ENCODE peak calls at places on chromosomes 16 and 17, in seven cellular contexts. A, K, M, C, P, J and I are unnamed samples.
A peak's percentile ranks its signal among the peaks of the same experiment; 100 is the strongest.

GRCh38 chr16:10539793-10540192 is 40.6 kb downstream of the EMP2 start:
- DNase-seq in M (no peak), P (no peak), C (no peak), J (no peak), A (no peak), K (no peak), I (no peak)

GRCh38 chr16:80689487-80689886 is 114.9 kb downstream of the CDYL2 start:
- DNase-seq in P (no peak), M (no peak), C (no peak), K (no peak), J (no peak), A (no peak), I (no peak)

GRCh38 chr17:64507418-64507766 is 615 bp downstream of the CEP95 start:
- DNase-seq in A (no peak), P (no peak), C (peak; percentile 68), M (no peak), J (peak; percentile 57), K (peak; percentile 44), I (peak; percentile 17)

GRCh38 chr17:40884708-40885512 is at the start of gene KRT20:
- DNase-seq in P (no peak), A (no peak), C (no peak), K (peak; percentile 64), J (no peak), M (no peak), I (no peak)

GRCh38 chr17:30942311-30943079 is 20.8 kb downstream of the ADAP2 start:
- DNase-seq in M (no peak), A (no peak), P (no peak), J (no peak), C (peak; percentile 62), K (no peak), I (no peak)

GRCh38 chr17:16407911-16408588 is 7.3 kb upstream of the TRPV2 start:
- DNase-seq in P (no peak), A (peak; percentile 74), C (peak; percentile 47), J (peak; percentile 52), K (peak; percentile 70), M (peak; percentile 76), I (no peak)

GRCh38 chr17:64984776-64985521 is 65.7 kb upstream of the LRRC37A3 start:
- DNase-seq in A (no peak), M (no peak), C (peak; percentile 23), J (no peak), K (no peak), P (no peak), I (peak; percentile 17)

GRCh38 chr17:17812211-17813054 is 24.4 kb downstream of the SREBF1 start:
- DNase-seq in M (peak; percentile 83), P (no peak), C (peak; percentile 41), K (peak; percentile 73), A (peak; percentile 79), J (no peak), I (no peak)

GRCh38 chr16:57745768-57746167 is 10.2 kb downstream of the KATNB1 start:
- DNase-seq in A (no peak), J (no peak), K (no peak), P (no peak), M (no peak), C (no peak), I (no peak)

GRCh38 chr16:77974883-77975282 is 47.5 kb upstream of the CLEC3A start:
- DNase-seq in K (no peak), C (no peak), P (no peak), M (no peak), J (peak; percentile 2), A (no peak), I (no peak)

GRCh38 chr17:18267927-18268711 is 7.7 kb downstream of the MIEF2 start:
- DNase-seq in A (no peak), P (no peak), C (peak; percentile 73), K (no peak), J (no peak), M (no peak), I (no peak)

GRCh38 chr16:69711115-69711740 is 15.1 kb downstream of the NQO1 start:
- DNase-seq in K (peak; percentile 80), J (peak; percentile 68), C (peak; percentile 81), P (no peak), M (no peak), A (no peak), I (peak; percentile 17)

GRCh38 chr16:52182840-52183239 is 364.1 kb downstream of the TOX3 start:
- DNase-seq in A (no peak), C (no peak), M (no peak), K (no peak), P (no peak), J (no peak), I (no peak)

GRCh38 chr16:4339455-4339854 is 11.7 kb downstream of the PAM16 start:
- DNase-seq in P (no peak), J (no peak), C (no peak), A (no peak), K (no peak), M (no peak), I (no peak)

GRCh38 chr17:81043725-81044427 is 8.9 kb downstream of the BAIAP2 start:
- DNase-seq in A (peak; percentile 80), K (no peak), J (peak; percentile 25), C (no peak), P (no peak), M (no peak), I (no peak)

GRCh38 chr17:17921192-17922082 is 50.8 kb downstream of the TOM1L2 start:
- DNase-seq in M (no peak), K (no peak), C (peak; percentile 90), A (no peak), P (no peak), J (peak; percentile 79), I (peak; percentile 87)

GRCh38 chr17:68480885-68481284 is 23.6 kb upstream of the WIPI1 start:
- DNase-seq in P (no peak), M (no peak), K (no peak), J (no peak), A (no peak), C (no peak), I (no peak)

GRCh38 chr16:13767215-13767614 is 152.7 kb upstream of the ERCC4 start:
- DNase-seq in C (no peak), J (no peak), M (no peak), K (no peak), A (no peak), P (no peak), I (no peak)

GRCh38 chr16:22638393-22639206 is 127.9 kb downstream of the NPIPB5 start:
- DNase-seq in C (no peak), M (no peak), J (no peak), K (no peak), P (peak; percentile 13), A (no peak), I (peak; percentile 59)

GRCh38 chr17:33234930-33235685 is 58.0 kb downstream of the ASIC2 start:
- DNase-seq in M (peak; percentile 74), C (peak; percentile 97), P (peak; percentile 60), J (peak; percentile 92), K (peak; percentile 38), A (peak; percentile 54), I (peak; percentile 68)

DNA sequence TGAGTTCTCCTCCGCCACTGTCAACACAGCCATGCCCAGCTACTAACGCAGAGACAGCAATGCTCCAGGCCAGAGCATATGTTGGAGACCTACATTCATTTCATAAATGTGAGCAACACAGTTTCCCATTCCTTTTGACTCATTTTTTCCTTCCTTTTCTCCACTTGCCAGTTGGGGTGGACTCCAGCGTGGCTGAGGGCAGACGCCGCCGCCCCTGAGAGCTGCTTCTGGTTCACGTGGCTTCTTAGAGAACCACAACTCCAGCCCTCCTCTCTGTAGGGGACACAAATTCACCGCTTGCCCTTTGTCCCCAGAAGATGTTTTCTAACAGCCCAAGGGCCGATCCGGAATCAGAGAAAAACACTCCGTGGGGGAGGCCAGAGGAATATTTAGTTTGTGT is 45.8 kb upstream of the ZCCHC14 start:
- DNase-seq in M (no peak), C (peak; percentile 44), P (no peak), A (no peak), K (no peak), J (peak; percentile 57), I (peak; percentile 27)
- H3K4me3 ChIP-seq in M (no peak overlapping the region), C (no peak overlapping the region), P (no peak overlapping the region), A (no peak overlapping the region), K (no peak overlapping the region), J (no peak overlapping the region), I (no peak overlapping the region)

DNA sequence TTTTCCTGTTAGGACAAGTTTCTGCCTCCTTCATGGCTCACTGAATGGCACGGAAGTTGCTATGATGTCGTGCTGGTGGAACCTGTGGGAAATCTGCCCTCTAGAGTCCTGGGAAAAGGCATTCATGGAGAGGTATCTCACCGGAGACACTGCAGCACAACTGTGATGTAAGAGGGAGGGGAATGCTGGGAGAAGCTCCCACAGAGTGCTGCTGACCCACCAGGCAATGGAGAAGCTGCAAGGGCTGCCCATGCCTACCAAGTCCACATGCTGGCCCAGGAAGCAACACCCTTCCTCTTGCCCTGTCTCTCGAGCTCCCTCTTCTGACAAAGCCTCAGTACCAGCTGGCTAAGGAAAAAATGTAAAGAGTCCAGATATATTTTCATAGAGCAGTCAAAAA is 45.2 kb upstream of the SLC5A11 start:
- DNase-seq in P (peak; percentile 12), A (no peak), K (no peak), C (peak; percentile 65), M (no peak), J (peak; percentile 23), I (no peak)
- H3K36me3 ChIP-seq in P (peaks cover 65% of the 10 kb centered on the region), A (peaks cover 3% of the 10 kb centered on the region), K (peaks cover 28% of the 10 kb centered on the region), C (peaks cover 63% of the 10 kb centered on the region), M (peaks cover 100% of the 10 kb centered on the region), J (peaks cover 65% of the 10 kb centered on the region), I (peaks cover 31% of the 10 kb centered on the region)

GRCh38 chr17:29618272-29619065 is 4.2 kb downstream of the CORO6 start:
- DNase-seq in A (no peak), K (no peak), C (no peak), J (no peak), M (no peak), P (no peak), I (no peak)

GRCh38 chr17:29617481-29618271 is 5.0 kb downstream of the CORO6 start:
- DNase-seq in K (peak; percentile 89), J (peak; percentile 63), M (no peak), A (peak; percentile 91), C (peak; percentile 49), P (no peak), I (no peak)

GRCh38 chr17:29620271-29620670 is 2.4 kb downstream of the CORO6 start:
- DNase-seq in A (no peak), K (no peak), P (no peak), C (peak; percentile 47), M (no peak), J (no peak), I (no peak)

GRCh38 chr17:29620779-29621500 is 1.8 kb downstream of the CORO6 start:
- DNase-seq in J (no peak), C (no peak), P (no peak), M (no peak), A (no peak), K (no peak), I (no peak)

GRCh38 chr17:29619251-29619650 is 3.5 kb downstream of the CORO6 start:
- DNase-seq in A (no peak), K (no peak), J (no peak), C (peak; percentile 36), M (no peak), P (no peak), I (no peak)
- TF ChIP-seq CTCF in A (no peak), K (no peak), J (peak; percentile 57), C (peak; percentile 50), M (peak; percentile 69), P (peak; percentile 70), I (peak; percentile 40)

DNA sequence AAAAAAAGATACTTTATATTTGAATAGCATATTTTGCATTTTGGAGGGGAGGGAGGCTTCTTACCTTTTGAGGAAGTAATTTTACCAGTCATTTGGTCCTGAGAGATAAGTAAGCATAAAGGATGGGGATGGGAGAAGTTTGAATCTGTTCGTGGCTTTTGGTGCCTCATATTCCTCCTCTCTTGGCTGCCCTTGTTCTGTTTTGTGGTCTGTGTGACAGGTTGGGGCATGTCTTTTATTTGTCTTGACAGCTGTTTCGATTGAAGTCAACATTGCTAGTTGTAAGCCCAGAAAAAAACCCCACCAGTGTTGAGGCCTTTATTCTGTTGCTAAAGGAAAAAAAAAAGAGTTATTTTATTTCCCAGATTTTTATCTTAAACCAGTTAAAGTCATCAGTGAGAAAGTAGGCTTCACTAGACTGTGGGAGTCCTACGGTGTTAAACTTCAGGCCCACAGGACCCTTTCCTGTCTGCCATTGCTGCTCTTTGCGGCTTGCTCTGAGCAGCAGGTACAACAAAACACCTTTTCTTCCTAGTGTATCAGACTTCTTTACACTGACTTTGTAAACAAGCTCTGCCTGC is 11.4 kb downstream of the SLC7A6 start:
- DNase-seq in P (no peak), J (no peak), A (no peak), C (no peak), K (no peak), M (no peak), I (no peak)
- H3K4me3 ChIP-seq in P (no peak overlapping the region), J (no peak overlapping the region), A (no peak overlapping the region), C (no peak overlapping the region), K (no peak overlapping the region), M (no peak overlapping the region), I (no peak overlapping the region)